ENCODE peak calls at places on chromosomes 6 and 20, in eight cellular contexts. L, X, D, F, Z, M, O and S are unnamed samples.

GRCh38 chr20:61328906-61329558 is 77.0 kb downstream of the CDH4 start:
- DNase-seq in F (no peak), X (no peak), Z (no peak), M (no peak), O (peak; percentile 14), D (no peak), L (no peak), S (no peak)

GRCh38 chr6:154555075-154555677 is 44.7 kb upstream of the CNKSR3 start:
- DNase-seq in L (no peak), O (no peak), Z (peak; percentile 61), F (peak; percentile 13), X (no peak), M (no peak), D (no peak), S (no peak)

GRCh38 chr20:13061381-13061780 is 52.6 kb downstream of the SPTLC3 start:
- DNase-seq in Z (no peak), M (no peak), O (no peak), D (no peak), X (no peak), L (no peak), F (no peak), S (no peak)

GRCh38 chr20:22379472-22379871 is 204.9 kb downstream of the FOXA2 start:
- DNase-seq in M (no peak), D (no peak), O (no peak), X (no peak), L (no peak), Z (peak; percentile 71), F (peak; percentile 9), S (peak; percentile 46)

GRCh38 chr20:4040283-4041179 is 25.2 kb upstream of the RNF24 start:
- DNase-seq in M (no peak), D (no peak), O (no peak), X (no peak), F (peak; percentile 68), L (no peak), Z (no peak), S (peak; percentile 61)

GRCh38 chr6:28807682-28808280 is 116.0 kb downstream of the TRIM27 start:
- DNase-seq in D (no peak), F (no peak), X (no peak), M (peak; percentile 73), O (no peak), Z (peak; percentile 80), L (no peak), S (peak; percentile 58)

GRCh38 chr6:83546636-83547035 is 34.3 kb downstream of the PRSS35 start:
- DNase-seq in L (no peak), X (no peak), O (no peak), Z (no peak), M (no peak), F (no peak), D (no peak), S (no peak)

GRCh38 chr6:143348531-143348930 is 102.0 kb downstream of the ADAT2 start:
- DNase-seq in D (no peak), L (no peak), Z (no peak), M (no peak), X (peak; percentile 37), O (no peak), F (no peak), S (peak; percentile 41)

GRCh38 chr6:16179970-16180431 is 51.1 kb downstream of the MYLIP start:
- DNase-seq in L (no peak), M (no peak), Z (no peak), X (no peak), F (no peak), D (peak; percentile 31), O (peak; percentile 25), S (no peak)

GRCh38 chr20:60054716-60055371 is 96.6 kb downstream of the CDH26 start:
- DNase-seq in X (no peak), M (no peak), L (no peak), Z (no peak), F (no peak), D (no peak), O (no peak), S (no peak)

GRCh38 chr20:59945731-59946130 is 5.5 kb downstream of the FAM217B start:
- DNase-seq in F (no peak), D (no peak), Z (no peak), O (no peak), L (no peak), M (no peak), X (no peak), S (peak; percentile 35)